ENCODE peak calls at places on chromosomes 5 and 9, in five cellular contexts. J is HTR-8/SVneo, O is pons, Z is NCI-H1417, P is mucosa of gallbladder. X is an unnamed sample.
A peak's percentile ranks its signal among the peaks of the same experiment; 100 is the strongest.

GRCh38 chr5:143682788-143683419 is 129.1 kb upstream of the HMHB1 start:
- DNase-seq in J (no peak), O (no peak), Z (no peak), P (no peak), X (no peak)

GRCh38 chr5:137833463-137833862 is 34.2 kb upstream of the MYOT start:
- DNase-seq in J (peak; percentile 68), O (no peak), Z (no peak), P (peak; percentile 66), X (peak; percentile 46)

GRCh38 chr9:121972501-121972981 is 120.6 kb downstream of the TTLL11 start:
- DNase-seq in J (peak; percentile 21), O (no peak), Z (peak; percentile 72), P (peak; percentile 70), X (peak; percentile 86)

GRCh38 chr5:99349842-99350241 is 421.0 kb upstream of the CHD1 start:
- DNase-seq in J (no peak), O (no peak), Z (no peak), P (no peak), X (no peak)

GRCh38 chr5:143118222-143118621 is 285.3 kb downstream of the NR3C1 start:
- DNase-seq in J (no peak), O (no peak), Z (no peak), P (no peak), X (no peak)

GRCh38 chr9:81955625-81956024 is 12.3 kb downstream of the SPATA31D3 start:
- DNase-seq in J (no peak), O (no peak), Z (no peak), P (no peak), X (no peak)

GRCh38 chr9:4987996-4988421 is 2.9 kb downstream of the JAK2 start:
- DNase-seq in J (peak; percentile 61), O (peak; percentile 74), Z (peak; percentile 45), P (peak; percentile 45), X (peak; percentile 48)

GRCh38 chr9:130810609-130811136 is 24.4 kb upstream of the ABL1 start:
- DNase-seq in J (no peak), O (no peak), Z (no peak), P (no peak), X (no peak)

GRCh38 chr5:68460147-68460760 is 244.7 kb downstream of the PIK3R1 start:
- DNase-seq in J (peak; percentile 29), O (peak; percentile 78), Z (peak; percentile 51), P (peak; percentile 58), X (peak; percentile 40)

X was measured in SJSA1.